ENCODE peak calls at places on chromosome 7, in four cellular contexts. P, D, C and M are unnamed samples.

GRCh38 chr7:47432988-47433895 is 148.7 kb downstream of the TNS3 start:
- DNase-seq in P (no peak), D (no peak), C (no peak), M (no peak)

GRCh38 chr7:6636741-6637543 is at the start of gene ZNF316:
- DNase-seq in P (peak; percentile 84), D (peak; percentile 22), C (no peak), M (no peak)

GRCh38 chr7:142104550-142105527 is 6.7 kb upstream of the MGAM2 start:
- DNase-seq in P (no peak), D (peak; percentile 13), C (no peak), M (no peak)

GRCh38 chr7:151006590-151007300 is 15.9 kb downstream of the NOS3 start:
- DNase-seq in P (no peak), D (no peak), C (no peak), M (no peak)

GRCh38 chr7:12158334-12159060 is 52.6 kb upstream of the TMEM106B start:
- DNase-seq in P (no peak), D (no peak), C (no peak), M (no peak)

GRCh38 chr7:82694020-82694419 is 250.4 kb upstream of the CACNA2D1 start:
- DNase-seq in P (no peak), D (no peak), C (no peak), M (no peak)

GRCh38 chr7:93921607-93922446 is at the start of gene GNG11:
- DNase-seq in P (peak; percentile 90), D (peak; percentile 86), C (peak; percentile 79), M (peak; percentile 85)

GRCh38 chr7:89002942-89003618 is 207.5 kb upstream of the TEX47 start:
- DNase-seq in P (no peak), D (peak; percentile 18), C (no peak), M (peak; percentile 31)

GRCh38 chr7:2071133-2071832 is 161.5 kb downstream of the MAD1L1 start:
- DNase-seq in P (no peak), D (no peak), C (no peak), M (no peak)

GRCh38 chr7:98626393-98627061 is 9.4 kb downstream of the NPTX2 start:
- DNase-seq in P (no peak), D (no peak), C (no peak), M (no peak)

GRCh38 chr7:91286432-91286831 is 22.2 kb downstream of the FZD1 start:
- DNase-seq in P (no peak), D (no peak), C (no peak), M (no peak)

GRCh38 chr7:132450706-132451105 is 125.6 kb downstream of the PLXNA4 start:
- DNase-seq in P (no peak), D (no peak), C (no peak), M (no peak)

GRCh38 chr7:5699951-5700384 is 81.5 kb downstream of the RNF216 start:
- DNase-seq in P (no peak), D (no peak), C (no peak), M (peak; percentile 56)

GRCh38 chr7:139043823-139044812 is 8.3 kb upstream of the ZC3HAV1L start:
- DNase-seq in P (no peak), D (no peak), C (no peak), M (no peak)

GRCh38 chr7:18087687-18088078 is 60.0 kb upstream of the PRPS1L1 start:
- DNase-seq in P (no peak), D (no peak), C (no peak), M (no peak)

GRCh38 chr7:157610671-157611295 is 274.0 kb downstream of the DNAJB6 start:
- DNase-seq in P (no peak), D (peak; percentile 16), C (no peak), M (no peak)

GRCh38 chr7:29315302-29316270 is 121.0 kb downstream of the CHN2 start:
- DNase-seq in P (no peak), D (no peak), C (no peak), M (no peak)

GRCh38 chr7:29322023-29322712 is 127.6 kb downstream of the CHN2 start:
- DNase-seq in P (no peak), D (no peak), C (no peak), M (no peak)

GRCh38 chr7:29318853-29319718 is 124.5 kb downstream of the CHN2 start:
- DNase-seq in P (no peak), D (no peak), C (no peak), M (no peak)

GRCh38 chr7:29320577-29320976 is 126.0 kb downstream of the CHN2 start:
- DNase-seq in P (no peak), D (no peak), C (no peak), M (no peak)

DNA sequence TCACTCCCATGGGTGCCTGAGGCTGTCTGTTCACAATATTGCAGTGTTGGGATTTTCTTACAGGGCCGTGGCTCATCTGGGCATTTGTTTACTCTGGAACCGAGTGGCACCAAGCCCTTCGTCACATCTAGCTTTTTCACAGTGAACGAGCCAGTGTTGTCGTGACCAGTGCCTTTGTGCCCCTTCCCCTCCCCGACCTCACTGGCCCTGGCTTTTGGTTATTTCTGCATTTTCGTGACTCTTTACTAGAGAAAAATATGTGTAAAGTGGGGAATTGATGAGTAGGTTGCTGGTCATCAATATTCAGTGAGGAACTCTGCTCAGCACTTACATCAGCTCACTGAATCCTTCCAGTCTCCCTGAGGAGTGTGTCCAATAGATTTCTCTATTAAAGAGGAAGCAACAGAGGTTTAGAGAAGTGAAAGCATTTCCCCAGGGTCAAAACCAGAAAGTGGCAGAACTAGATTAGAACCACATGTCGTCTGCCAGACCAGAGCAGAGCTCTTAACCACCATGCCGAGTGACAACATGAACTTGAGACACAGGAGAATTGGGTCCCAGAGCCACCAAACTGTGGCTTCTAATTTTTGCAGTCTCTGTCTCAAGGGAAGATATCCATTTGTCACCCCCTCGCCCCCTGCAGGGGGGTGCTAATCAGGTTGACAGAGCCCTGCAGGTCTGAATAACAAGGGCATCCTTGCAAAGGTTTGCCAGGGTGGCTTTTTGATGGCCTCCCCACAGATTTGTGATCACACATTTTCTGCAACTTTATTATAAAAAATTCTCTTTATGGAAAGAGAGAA is 125.3 kb downstream of the CHN2 start:
- DNase-seq in P (no peak), D (no peak), C (no peak), M (no peak)
- H3K4me3 ChIP-seq in P (no peak overlapping the region), D (no peak overlapping the region), C (no peak overlapping the region), M (no peak overlapping the region)

GRCh38 chr7:15197359-15197977 is 294.9 kb upstream of the DGKB start:
- DNase-seq in P (no peak), D (peak; percentile 10), C (no peak), M (no peak)

GRCh38 chr7:15199482-15199881 is 296.9 kb upstream of the DGKB start:
- DNase-seq in P (no peak), D (peak; percentile 21), C (no peak), M (peak; percentile 40)
- TF ChIP-seq CTCF in P (no peak), D (peak; percentile 23), C (peak; percentile 32), M (peak; percentile 45)

DNA sequence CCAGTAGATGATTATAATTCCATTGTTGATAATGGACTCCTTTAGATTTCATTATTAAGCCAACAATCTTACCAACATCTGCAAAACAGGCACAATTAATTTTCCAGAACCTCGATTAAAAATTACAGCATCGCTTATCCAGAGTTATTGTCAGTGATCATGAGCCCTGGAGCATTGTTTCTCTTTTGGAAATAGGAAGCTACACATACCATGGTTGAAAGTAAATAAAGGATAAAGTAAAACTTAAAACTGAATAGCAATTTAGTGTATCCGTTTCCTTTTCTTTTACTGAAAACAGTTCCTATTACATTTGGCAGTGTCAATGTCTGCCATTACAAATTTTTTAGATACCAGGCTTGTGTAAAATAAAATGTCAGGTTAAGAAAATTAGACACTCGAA is 9.9 kb upstream of the HOXA2 start:
- DNase-seq in P (no peak), D (no peak), C (no peak), M (peak; percentile 38)
- H3K4me3 ChIP-seq in P (peak overlapping the region; percentile 82), D (no peak overlapping the region), C (no peak overlapping the region), M (peak overlapping the region; percentile 89)

GRCh38 chr7:73578342-73579124 is at the start of gene TBL2:
- DNase-seq in P (peak; percentile 100), D (peak; percentile 97), C (peak; percentile 98), M (peak; percentile 99)
- TF ChIP-seq CTCF in P (peak; percentile 11), D (peak; percentile 5), C (no peak), M (peak; percentile 28)

DNA sequence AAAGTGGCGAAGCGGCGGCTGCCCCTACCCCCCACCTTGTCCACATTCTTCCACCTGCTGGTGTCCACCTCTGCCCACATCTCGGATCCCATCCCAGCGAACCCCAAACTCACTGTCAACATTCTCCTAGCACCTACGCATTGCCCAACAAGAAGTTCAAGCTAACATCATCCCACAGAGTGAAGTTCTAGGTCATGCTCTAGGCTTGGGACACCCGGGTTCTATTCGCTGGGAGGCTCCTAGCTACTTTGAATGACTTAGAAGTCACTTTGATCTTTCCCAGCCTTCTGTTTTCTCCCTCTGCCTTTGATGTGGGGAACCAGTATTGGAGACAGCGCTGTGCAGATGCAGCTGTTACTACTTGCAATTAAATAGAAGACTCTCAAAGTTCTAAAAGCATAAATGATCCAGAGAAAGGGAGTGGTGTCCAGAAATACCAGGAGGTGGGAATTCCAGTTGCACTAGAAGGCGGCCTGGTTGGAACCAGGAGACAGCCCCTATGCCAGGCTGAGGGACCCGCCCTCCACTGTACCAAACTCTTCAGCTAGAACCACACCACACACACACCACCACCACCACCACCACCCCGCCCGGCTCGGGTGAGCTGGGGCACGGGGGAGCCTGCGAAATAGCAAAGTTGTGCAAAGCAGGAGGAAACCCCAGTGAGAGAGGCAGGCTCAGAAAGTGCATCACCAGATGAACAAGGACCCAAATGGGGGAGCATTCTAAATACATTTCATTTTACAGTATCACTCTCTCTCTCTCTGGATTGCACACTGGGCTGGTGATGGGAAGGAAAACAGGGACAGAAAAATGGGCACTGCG is 5.5 kb upstream of the VGF start:
- DNase-seq in P (no peak), D (no peak), C (no peak), M (no peak)
- H3K4me3 ChIP-seq in P (no peak overlapping the region), D (no peak overlapping the region), C (no peak overlapping the region), M (no peak overlapping the region)